ENCODE peak calls at places on chromosome 10, in seven cellular contexts. P is mucosa of descending colon; G is nephron progenitor cell; O is NCI-H748 treated with DMSO at 0.1 percent for 48 hours; Q is heart right ventricle; B is stimulated activated CD8-positive, alpha-beta memory T cell treated with anti-CD3 and anti-CD28 coated beads, Interleukin-12 subunit alpha, Interleukin-12 subunit beta, amount 100 ng/mL, for 1 hour; N is NCI-H2081. Y is an unnamed sample.

GRCh38 chr10:124482876-124483275 is 21.3 kb downstream of the LHPP start:
- DNase-seq in P (no peak), G (no peak), O (no peak), Q (no peak), B (no peak), N (no peak), Y (no peak)

GRCh38 chr10:86361134-86362128 is 5.2 kb downstream of the GRID1 start:
- DNase-seq in P (no peak), G (no peak), O (no peak), Q (no peak), B (no peak), N (no peak), Y (peak)

GRCh38 chr10:71597821-71598498 is 121.6 kb downstream of the C10orf105 start:
- DNase-seq in P (no peak), G (no peak), O (no peak), Q (peak), B (no peak), N (no peak), Y (no peak)

GRCh38 chr10:132834311-132834761 is 48.4 kb upstream of the NKX6-2 start:
- DNase-seq in P (no peak), G (no peak), O (no peak), Q (no peak), B (no peak), N (no peak), Y (peak)

GRCh38 chr10:122861724-122862161 is 16.1 kb upstream of the CUZD1 start:
- DNase-seq in P (no peak), G (no peak), O (no peak), Q (no peak), B (no peak), N (no peak), Y (no peak)

GRCh38 chr10:69211104-69211503 is 9.0 kb upstream of the HKDC1 start:
- DNase-seq in P (no peak), G (no peak), O (no peak), Q (no peak), B (no peak), N (no peak), Y (no peak)

GRCh38 chr10:70729763-70730357 is 55.3 kb downstream of the TBATA start:
- DNase-seq in P (peak), G (no peak), O (peak), Q (no peak), B (no peak), N (peak), Y (no peak)

GRCh38 chr10:102812213-102812876 is 24.9 kb downstream of the CYP17A1 start:
- DNase-seq in P (no peak), G (no peak), O (no peak), Q (no peak), B (no peak), N (no peak), Y (no peak)

GRCh38 chr10:14403846-14404623 is 73.3 kb upstream of the FRMD4A start:
- DNase-seq in P (no peak), G (no peak), O (no peak), Q (no peak), B (no peak), N (no peak), Y (no peak)

GRCh38 chr10:57979466-57979865 is 288.2 kb downstream of the IPMK start:
- DNase-seq in P (no peak), G (no peak), O (no peak), Q (no peak), B (no peak), N (no peak), Y (no peak)

GRCh38 chr10:21989453-21990154 is 13.9 kb downstream of the DNAJC1 start:
- DNase-seq in P (no peak), G (peak), O (peak), Q (peak), B (no peak), N (peak), Y (no peak)

GRCh38 chr10:58998924-58999713 is 177.3 kb upstream of the PHYHIPL start:
- DNase-seq in P (no peak), G (no peak), O (no peak), Q (peak), B (no peak), N (no peak), Y (no peak)

GRCh38 chr10:59063491-59063890 is 113.0 kb upstream of the PHYHIPL start:
- DNase-seq in P (no peak), G (no peak), O (no peak), Q (no peak), B (no peak), N (no peak), Y (no peak)

GRCh38 chr10:132094581-132095234 is 29.0 kb downstream of the JAKMIP3 start:
- DNase-seq in P (no peak), G (no peak), O (peak), Q (no peak), B (no peak), N (peak), Y (peak)

GRCh38 chr10:85598646-85599045 is 767.9 kb downstream of the GRID1 start:
- DNase-seq in P (no peak), G (no peak), O (no peak), Q (no peak), B (no peak), N (no peak), Y (no peak)

GRCh38 chr10:71247306-71247705 is 34.9 kb downstream of the UNC5B start:
- DNase-seq in P (peak), G (no peak), O (no peak), Q (no peak), B (no peak), N (no peak), Y (no peak)

GRCh38 chr10:12704488-12704887 is 297.0 kb downstream of the CCDC3 start:
- DNase-seq in P (no peak), G (no peak), O (no peak), Q (no peak), B (no peak), N (no peak), Y (no peak)

GRCh38 chr10:102422586-102423129 is 2.0 kb downstream of the FBXL15 start:
- DNase-seq in P (peak), G (peak), O (peak), Q (peak), B (no peak), N (peak), Y (peak)